ENCODE peak calls at places on chromosomes 16 and 17, in six cellular contexts. A, F, Z, T, P and O are unnamed samples.

GRCh38 chr17:60646701-60647100 is 30.9 kb upstream of the BCAS3 start:
- DNase-seq in A (no peak), F (no peak), Z (no peak), T (no peak), P (no peak), O (no peak)

GRCh38 chr16:8962393-8963009 is 1.2 kb downstream of the USP7 start:
- DNase-seq in A (peak; percentile 52), F (peak; percentile 74), Z (peak; percentile 22), T (no peak), P (no peak), O (peak; percentile 64)

GRCh38 chr17:83203472-83204221 is 124.2 kb downstream of the METRNL start:
- DNase-seq in A (peak; percentile 5), F (no peak), Z (no peak), T (peak; percentile 48), P (no peak), O (no peak)

GRCh38 chr17:33086041-33086440 is 94.4 kb downstream of the SPACA3 start:
- DNase-seq in A (no peak), F (no peak), Z (no peak), T (no peak), P (no peak), O (no peak)

GRCh38 chr17:75036643-75037268 is 10.0 kb downstream of the ATP5PD start:
- DNase-seq in A (peak; percentile 54), F (no peak), Z (peak; percentile 55), T (peak; percentile 81), P (peak; percentile 86), O (no peak)

GRCh38 chr16:23379707-23380106 is 73.3 kb downstream of the COG7 start:
- DNase-seq in A (no peak), F (no peak), Z (no peak), T (peak; percentile 36), P (no peak), O (no peak)

GRCh38 chr16:11743308-11744074 is 834 bp upstream of the TXNDC11 start:
- DNase-seq in A (peak; percentile 52), F (peak; percentile 36), Z (no peak), T (peak; percentile 78), P (peak; percentile 84), O (peak; percentile 15)

GRCh38 chr17:35166526-35166925 is 18.9 kb downstream of the UNC45B start:
- DNase-seq in A (no peak), F (no peak), Z (no peak), T (no peak), P (no peak), O (no peak)

GRCh38 chr16:55913717-55914116 is 38.5 kb upstream of the CES5A start:
- DNase-seq in A (peak; percentile 20), F (no peak), Z (no peak), T (no peak), P (no peak), O (no peak)

GRCh38 chr16:88507231-88507743 is 54.2 kb downstream of the ZFPM1 start:
- DNase-seq in A (no peak), F (no peak), Z (no peak), T (no peak), P (no peak), O (no peak)

GRCh38 chr16:85475233-85475632 is 137.9 kb upstream of the GSE1 start:
- DNase-seq in A (no peak), F (no peak), Z (no peak), T (no peak), P (no peak), O (no peak)

GRCh38 chr16:66324785-66325184 is 41.7 kb upstream of the CDH5 start:
- DNase-seq in A (no peak), F (no peak), Z (no peak), T (no peak), P (peak; percentile 32), O (no peak)

GRCh38 chr16:61581417-61582046 is 454.7 kb downstream of the CDH8 start:
- DNase-seq in A (no peak), F (no peak), Z (no peak), T (peak; percentile 28), P (no peak), O (no peak)

GRCh38 chr17:17567631-17568030 is 23.9 kb downstream of the PEMT start:
- DNase-seq in A (peak; percentile 86), F (no peak), Z (no peak), T (no peak), P (peak; percentile 59), O (no peak)

GRCh38 chr17:41308918-41309359 is at the start of gene KRTAP16-1:
- DNase-seq in A (no peak), F (no peak), Z (no peak), T (no peak), P (no peak), O (peak; percentile 33)

GRCh38 chr16:68229431-68230175 is 6.3 kb downstream of the ESRP2 start:
- DNase-seq in A (peak; percentile 66), F (peak; percentile 59), Z (no peak), T (no peak), P (peak; percentile 78), O (no peak)

GRCh38 chr16:56263711-56264608 is 72.7 kb downstream of the GNAO1 start:
- DNase-seq in A (no peak), F (no peak), Z (no peak), T (no peak), P (no peak), O (no peak)

GRCh38 chr17:57614742-57615141 is 130.4 kb downstream of the CCDC182 start:
- DNase-seq in A (no peak), F (no peak), Z (no peak), T (no peak), P (no peak), O (no peak)

GRCh38 chr17:21036361-21036881 is 6.4 kb downstream of the USP22 start:
- DNase-seq in A (no peak), F (no peak), Z (no peak), T (no peak), P (peak; percentile 35), O (no peak)